ENCODE peak calls at places on chromosomes 2 and 18, in eight cellular contexts. L is hypothalamus; H is skeletal muscle cell; E is heart right ventricle; U is stimulated activated CD4-positive, alpha-beta T cell treated with anti-CD3 and anti-CD28 coated beads, Interleukin-12 subunit alpha, Interleukin-12 subunit beta, amount 100 ng/mL, for 4 hours; Q is tibial nerve; I is retina; M is NCI-H1092. F is an unnamed sample.
A peak's percentile ranks its signal among the peaks of the same experiment; 100 is the strongest.

GRCh38 chr2:37192551-37192950 is 3.7 kb upstream of the CEBPZOS start:
- DNase-seq in L (no peak), Q (no peak), H (no peak), E (no peak), U (no peak), I (no peak), M (no peak), F (no peak)

GRCh38 chr18:49303376-49303775 is 157.1 kb downstream of the DYM start:
- DNase-seq in L (no peak), E (no peak), Q (no peak), I (no peak), M (no peak), U (no peak), H (no peak), F (no peak)

GRCh38 chr18:25351773-25352628 is at the start of gene ZNF521:
- DNase-seq in U (peak; percentile 44), E (peak; percentile 86), L (peak; percentile 88), H (peak; percentile 83), M (peak; percentile 72), I (peak; percentile 97), Q (peak; percentile 86), F (peak; percentile 82)

GRCh38 chr2:105581568-105581944 is 163.2 kb upstream of the NCK2 start:
- DNase-seq in L (no peak), U (no peak), M (no peak), H (no peak), Q (no peak), I (no peak), E (no peak), F (no peak)

GRCh38 chr2:29519996-29520395 is 401.4 kb downstream of the ALK start:
- DNase-seq in H (peak; percentile 34), Q (no peak), E (no peak), I (no peak), U (no peak), L (no peak), M (no peak), F (no peak)

GRCh38 chr2:55810621-55811020 is 113.0 kb downstream of the EFEMP1 start:
- DNase-seq in H (no peak), M (no peak), I (no peak), E (no peak), Q (no peak), U (no peak), L (no peak), F (peak; percentile 14)

GRCh38 chr2:240869956-240870875 is 1.6 kb downstream of the AGXT start:
- DNase-seq in U (no peak), M (no peak), I (no peak), Q (no peak), L (no peak), H (no peak), E (no peak), F (no peak)

GRCh38 chr2:151651274-151651673 is 83.0 kb downstream of the NEB start:
- DNase-seq in U (no peak), H (no peak), Q (no peak), E (no peak), L (no peak), I (no peak), M (no peak), F (no peak)

GRCh38 chr2:160175169-160176130 is 24.6 kb downstream of the ITGB6 start:
- DNase-seq in Q (no peak), U (no peak), E (no peak), I (peak; percentile 49), H (no peak), M (no peak), L (no peak), F (no peak)

GRCh38 chr2:14994721-14995120 is 362.2 kb downstream of the LRATD1 start:
- DNase-seq in H (no peak), L (no peak), I (no peak), U (no peak), E (no peak), Q (no peak), M (no peak), F (no peak)

GRCh38 chr2:110853516-110853915 is 121.1 kb downstream of the ACOXL start:
- DNase-seq in Q (no peak), H (no peak), U (peak; percentile 56), L (peak; percentile 43), I (no peak), M (no peak), E (no peak), F (no peak)